ENCODE peak calls at places on chromosomes 1 and 21, in eight cellular contexts. N is IMR-90; F is endodermal cell; O is PC-3; K is K562; T is SIG-M5; E is left lobe of liver; V is CD8-positive, alpha-beta memory T cell. Z is an unnamed sample.

GRCh38 chr1:163761898-163762297 is 440.1 kb downstream of the NUF2 start:
- DNase-seq in N (no peak), F (no peak), O (no peak), K (no peak), T (no peak), E (no peak), V (no peak), Z (no peak)

GRCh38 chr1:82110366-82111254 is 309.9 kb downstream of the ADGRL2 start:
- DNase-seq in N (no peak), F (no peak), O (no peak), K (no peak), T (no peak), E (no peak), V (no peak), Z (no peak)

GRCh38 chr1:247047260-247047659 is 31.4 kb downstream of the ZNF670 start:
- DNase-seq in N (no peak), F (no peak), O (no peak), K (no peak), T (no peak), E (no peak), V (no peak), Z (no peak)

GRCh38 chr1:151457911-151458882 is 1.1 kb downstream of the POGZ start:
- DNase-seq in N (peak; percentile 87), F (peak; percentile 78), O (peak; percentile 80), K (peak; percentile 85), T (no peak), E (peak; percentile 77), V (peak; percentile 59), Z (peak; percentile 93)

GRCh38 chr1:7827134-7827955 is 25.5 kb downstream of the UTS2 start:
- DNase-seq in N (no peak), F (no peak), O (no peak), K (peak; percentile 72), T (no peak), E (no peak), V (peak; percentile 16), Z (peak; percentile 22)

GRCh38 chr1:48471103-48471502 is 901 bp downstream of the SPATA6 start:
- DNase-seq in N (no peak), F (peak; percentile 55), O (no peak), K (no peak), T (no peak), E (no peak), V (no peak), Z (no peak)

GRCh38 chr1:175863291-175864050 is 120.1 kb upstream of the TNR start:
- DNase-seq in N (no peak), F (peak; percentile 60), O (no peak), K (no peak), T (no peak), E (no peak), V (no peak), Z (no peak)

GRCh38 chr1:24329797-24330543 is 10.8 kb downstream of the GRHL3 start:
- DNase-seq in N (peak; percentile 86), F (no peak), O (no peak), K (no peak), T (no peak), E (no peak), V (no peak), Z (no peak)

GRCh38 chr1:156242738-156243137 is 754 bp downstream of the BGLAP start:
- DNase-seq in N (no peak), F (no peak), O (no peak), K (no peak), T (no peak), E (no peak), V (no peak), Z (peak; percentile 67)

GRCh38 chr1:101235696-101236545 is 898 bp upstream of the S1PR1 start:
- DNase-seq in N (peak; percentile 37), F (peak; percentile 85), O (peak; percentile 64), K (peak; percentile 16), T (no peak), E (peak; percentile 62), V (peak; percentile 68), Z (peak; percentile 60)

GRCh38 chr21:32457360-32457840 is 44.9 kb downstream of the EVA1C start:
- DNase-seq in N (peak; percentile 16), F (no peak), O (peak; percentile 67), K (peak; percentile 65), T (no peak), E (peak; percentile 59), V (no peak), Z (peak; percentile 23)